ENCODE peak calls at places on chromosomes 6 and 20, in four cellular contexts. One of them, this sample, is unnamed.
A peak's percentile ranks its signal among the peaks of the same experiment; 100 is the strongest.

GRCh38 chr20:62156592-62157386 is 13.2 kb downstream of the SS18L1 start:
- DNase-seq in K562: peak; percentile 80
- DNase-seq in A549: peak; percentile 59
- DNase-seq in GM12878: no peak
- DNase-seq in this sample: peak; percentile 78

GRCh38 chr6:55668625-55669024 is 89.6 kb upstream of the HMGCLL1 start:
- DNase-seq in K562: no peak
- DNase-seq in A549: no peak
- DNase-seq in GM12878: no peak
- DNase-seq in this sample: no peak

GRCh38 chr6:113858067-113858604 is 991 bp downstream of the MARCKS start:
- DNase-seq in K562: no peak
- DNase-seq in A549: peak; percentile 38
- DNase-seq in GM12878: no peak
- DNase-seq in this sample: no peak

GRCh38 chr20:32110173-32110704 is 725 bp downstream of the TM9SF4 start:
- DNase-seq in K562: no peak
- DNase-seq in A549: no peak
- DNase-seq in GM12878: no peak
- DNase-seq in this sample: no peak

GRCh38 chr6:162344935-162345599 is 382.5 kb downstream of the PRKN start:
- DNase-seq in K562: no peak
- DNase-seq in A549: no peak
- DNase-seq in GM12878: no peak
- DNase-seq in this sample: no peak

GRCh38 chr6:112618796-112619195 is 271.7 kb downstream of the RFPL4B start:
- DNase-seq in K562: peak; percentile 18
- DNase-seq in A549: no peak
- DNase-seq in GM12878: no peak
- DNase-seq in this sample: no peak

GRCh38 chr6:12605888-12606345 is 110.7 kb upstream of the PHACTR1 start:
- DNase-seq in K562: peak; percentile 75
- DNase-seq in A549: peak; percentile 83
- DNase-seq in GM12878: peak; percentile 90
- DNase-seq in this sample: peak; percentile 72

GRCh38 chr6:43076093-43076927 is at the start of gene PTK7:
- DNase-seq in K562: peak; percentile 62
- DNase-seq in A549: peak; percentile 28
- DNase-seq in GM12878: no peak
- DNase-seq in this sample: peak; percentile 74

GRCh38 chr6:37004044-37004984 is 1.1 kb upstream of the FGD2 start:
- DNase-seq in K562: no peak
- DNase-seq in A549: no peak
- DNase-seq in GM12878: no peak
- DNase-seq in this sample: no peak

GRCh38 chr6:3520541-3521220 is 63.8 kb upstream of the SLC22A23 start:
- DNase-seq in K562: no peak
- DNase-seq in A549: no peak
- DNase-seq in GM12878: no peak
- DNase-seq in this sample: no peak

GRCh38 chr6:1984346-1984994 is 260.9 kb downstream of the GMDS start:
- DNase-seq in K562: no peak
- DNase-seq in A549: no peak
- DNase-seq in GM12878: no peak
- DNase-seq in this sample: no peak

GRCh38 chr20:43949741-43950618 is 35.3 kb downstream of the TOX2 start:
- DNase-seq in K562: peak; percentile 41
- DNase-seq in A549: no peak
- DNase-seq in GM12878: peak; percentile 66
- DNase-seq in this sample: no peak
- TF ChIP-seq POLR2AphosphoS2 in K562: no peak
- TF ChIP-seq POLR2AphosphoS2 in A549: no peak
- TF ChIP-seq POLR2AphosphoS2 in GM12878: no peak
- TF ChIP-seq POLR2AphosphoS2 in this sample: no peak

DNA sequence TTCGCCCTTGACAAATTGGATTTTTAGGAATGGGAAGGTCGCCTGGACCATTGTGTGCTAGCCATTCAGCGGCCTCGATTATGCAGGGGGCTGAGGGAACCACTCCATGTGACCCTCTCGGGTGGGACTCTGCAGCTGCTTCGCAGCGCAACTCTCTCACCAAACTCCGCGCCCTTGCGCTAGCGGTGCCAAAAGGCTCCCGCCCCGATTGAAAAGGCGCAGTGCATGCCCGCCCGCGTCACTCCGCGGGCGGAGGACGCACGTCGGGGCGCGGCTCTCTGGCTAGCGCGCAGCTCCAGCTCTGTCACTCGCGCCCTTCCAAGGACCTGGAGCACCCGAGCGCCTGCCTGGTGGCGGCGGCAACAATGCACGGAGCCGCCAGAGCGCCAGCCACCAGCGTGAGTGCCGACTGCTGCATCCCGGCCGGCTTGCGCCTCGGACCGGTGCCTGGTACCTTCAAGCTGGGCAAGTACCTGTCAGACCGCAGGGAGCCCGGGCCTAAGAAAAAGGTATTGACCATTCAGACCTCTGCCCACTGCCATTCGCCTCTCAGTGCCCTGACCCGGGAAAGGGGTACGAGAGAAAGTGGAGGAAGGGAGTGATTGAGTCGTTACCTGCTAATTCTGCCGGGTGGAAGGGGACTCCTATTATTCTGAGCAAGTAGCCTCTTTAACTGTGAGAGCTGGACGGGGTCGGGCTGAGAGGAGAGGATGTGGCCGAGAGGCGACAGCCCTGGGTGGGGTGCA is at the start of gene PRDM13:
- DNase-seq in K562: no peak
- DNase-seq in A549: no peak
- DNase-seq in GM12878: no peak
- DNase-seq in this sample: no peak
- TF ChIP-seq POLR2AphosphoS2 in K562: no peak
- TF ChIP-seq POLR2AphosphoS2 in A549: no peak
- TF ChIP-seq POLR2AphosphoS2 in GM12878: no peak
- TF ChIP-seq POLR2AphosphoS2 in this sample: no peak

DNA sequence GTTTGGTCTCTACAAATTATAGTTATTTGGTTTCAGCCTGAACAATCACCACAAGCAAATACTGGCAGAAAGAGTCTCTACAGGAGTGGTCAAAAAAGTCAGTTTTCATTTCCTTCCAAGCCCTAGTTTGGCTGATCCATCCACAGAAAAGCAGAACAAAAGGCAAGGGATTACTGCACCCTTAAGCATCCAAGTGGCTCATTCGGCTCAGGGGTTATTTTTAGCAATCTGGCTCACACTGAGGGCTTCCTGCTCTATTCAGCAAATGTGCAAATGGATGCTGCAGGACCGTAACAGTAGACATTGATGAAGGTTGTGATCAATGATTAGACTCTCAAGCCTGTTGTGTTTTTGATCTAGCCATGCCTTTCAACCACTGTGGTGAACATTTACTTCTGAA is 62.2 kb upstream of the FABP7 start:
- DNase-seq in K562: no peak
- DNase-seq in A549: no peak
- DNase-seq in GM12878: no peak
- DNase-seq in this sample: no peak
- TF ChIP-seq POLR2AphosphoS2 in K562: no peak
- TF ChIP-seq POLR2AphosphoS2 in A549: no peak
- TF ChIP-seq POLR2AphosphoS2 in GM12878: no peak
- TF ChIP-seq POLR2AphosphoS2 in this sample: no peak

GRCh38 chr6:166764473-166765233 is 137.6 kb upstream of the RPS6KA2 start:
- DNase-seq in K562: no peak
- DNase-seq in A549: no peak
- DNase-seq in GM12878: no peak
- DNase-seq in this sample: no peak
- TF ChIP-seq POLR2AphosphoS2 in K562: no peak
- TF ChIP-seq POLR2AphosphoS2 in A549: no peak
- TF ChIP-seq POLR2AphosphoS2 in GM12878: no peak
- TF ChIP-seq POLR2AphosphoS2 in this sample: no peak

GRCh38 chr20:41668057-41668749 is 50.0 kb upstream of the CHD6 start:
- DNase-seq in K562: no peak
- DNase-seq in A549: no peak
- DNase-seq in GM12878: no peak
- DNase-seq in this sample: no peak

GRCh38 chr20:41669708-41670263 is 51.6 kb upstream of the CHD6 start:
- DNase-seq in K562: peak; percentile 84
- DNase-seq in A549: no peak
- DNase-seq in GM12878: no peak
- DNase-seq in this sample: no peak

DNA sequence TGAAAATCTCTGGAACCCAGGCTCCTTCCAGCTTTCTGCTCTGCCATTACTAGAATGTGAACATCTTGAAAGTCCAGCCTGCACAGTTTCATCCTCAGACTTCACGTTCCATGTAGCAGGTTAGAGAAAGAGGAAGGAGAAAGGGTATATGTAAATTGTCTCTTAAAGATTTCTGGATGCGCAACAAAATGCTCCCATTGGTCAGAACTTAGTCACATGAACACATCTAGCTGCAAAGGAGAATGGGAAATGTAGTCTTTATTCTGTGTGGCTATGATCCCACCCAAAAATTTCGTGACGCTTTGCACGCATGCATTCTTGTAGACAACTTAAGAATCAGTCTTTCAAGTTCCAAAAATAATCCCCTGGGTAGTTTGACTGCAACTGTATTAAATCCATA is 46.4 kb upstream of the CHD6 start:
- DNase-seq in K562: peak; percentile 75
- DNase-seq in A549: peak; percentile 59
- DNase-seq in GM12878: peak; percentile 59
- DNase-seq in this sample: peak; percentile 22
- TF ChIP-seq POLR2AphosphoS2 in K562: no peak
- TF ChIP-seq POLR2AphosphoS2 in A549: no peak
- TF ChIP-seq POLR2AphosphoS2 in GM12878: no peak
- TF ChIP-seq POLR2AphosphoS2 in this sample: no peak

GRCh38 chr6:158383057-158383456 is 70.8 kb downstream of the TULP4 start:
- DNase-seq in K562: no peak
- DNase-seq in A549: no peak
- DNase-seq in GM12878: no peak
- DNase-seq in this sample: no peak

GRCh38 chr6:158387036-158387435 is 74.8 kb downstream of the TULP4 start:
- DNase-seq in K562: peak; percentile 14
- DNase-seq in A549: peak; percentile 27
- DNase-seq in GM12878: no peak
- DNase-seq in this sample: peak; percentile 46

GRCh38 chr6:158382491-158382890 is 70.2 kb downstream of the TULP4 start:
- DNase-seq in K562: no peak
- DNase-seq in A549: no peak
- DNase-seq in GM12878: no peak
- DNase-seq in this sample: no peak

GRCh38 chr6:158383542-158383941 is 71.3 kb downstream of the TULP4 start:
- DNase-seq in K562: no peak
- DNase-seq in A549: no peak
- DNase-seq in GM12878: no peak
- DNase-seq in this sample: no peak

GRCh38 chr6:158384671-158385110 is 72.4 kb downstream of the TULP4 start:
- DNase-seq in K562: no peak
- DNase-seq in A549: no peak
- DNase-seq in GM12878: no peak
- DNase-seq in this sample: no peak
- TF ChIP-seq POLR2AphosphoS2 in K562: no peak
- TF ChIP-seq POLR2AphosphoS2 in A549: no peak
- TF ChIP-seq POLR2AphosphoS2 in GM12878: no peak
- TF ChIP-seq POLR2AphosphoS2 in this sample: no peak

GRCh38 chr6:167113047-167113446 is 9.8 kb upstream of the CCR6 start:
- DNase-seq in K562: no peak
- DNase-seq in A549: no peak
- DNase-seq in GM12878: peak; percentile 85
- DNase-seq in this sample: no peak

GRCh38 chr6:167115054-167115453 is 7.8 kb upstream of the CCR6 start:
- DNase-seq in K562: no peak
- DNase-seq in A549: no peak
- DNase-seq in GM12878: no peak
- DNase-seq in this sample: no peak

GRCh38 chr6:167116109-167116837 is 6.6 kb upstream of the CCR6 start:
- DNase-seq in K562: no peak
- DNase-seq in A549: no peak
- DNase-seq in GM12878: no peak
- DNase-seq in this sample: no peak

GRCh38 chr6:167112421-167112820 is 10.5 kb upstream of the CCR6 start:
- DNase-seq in K562: no peak
- DNase-seq in A549: no peak
- DNase-seq in GM12878: no peak
- DNase-seq in this sample: no peak

DNA sequence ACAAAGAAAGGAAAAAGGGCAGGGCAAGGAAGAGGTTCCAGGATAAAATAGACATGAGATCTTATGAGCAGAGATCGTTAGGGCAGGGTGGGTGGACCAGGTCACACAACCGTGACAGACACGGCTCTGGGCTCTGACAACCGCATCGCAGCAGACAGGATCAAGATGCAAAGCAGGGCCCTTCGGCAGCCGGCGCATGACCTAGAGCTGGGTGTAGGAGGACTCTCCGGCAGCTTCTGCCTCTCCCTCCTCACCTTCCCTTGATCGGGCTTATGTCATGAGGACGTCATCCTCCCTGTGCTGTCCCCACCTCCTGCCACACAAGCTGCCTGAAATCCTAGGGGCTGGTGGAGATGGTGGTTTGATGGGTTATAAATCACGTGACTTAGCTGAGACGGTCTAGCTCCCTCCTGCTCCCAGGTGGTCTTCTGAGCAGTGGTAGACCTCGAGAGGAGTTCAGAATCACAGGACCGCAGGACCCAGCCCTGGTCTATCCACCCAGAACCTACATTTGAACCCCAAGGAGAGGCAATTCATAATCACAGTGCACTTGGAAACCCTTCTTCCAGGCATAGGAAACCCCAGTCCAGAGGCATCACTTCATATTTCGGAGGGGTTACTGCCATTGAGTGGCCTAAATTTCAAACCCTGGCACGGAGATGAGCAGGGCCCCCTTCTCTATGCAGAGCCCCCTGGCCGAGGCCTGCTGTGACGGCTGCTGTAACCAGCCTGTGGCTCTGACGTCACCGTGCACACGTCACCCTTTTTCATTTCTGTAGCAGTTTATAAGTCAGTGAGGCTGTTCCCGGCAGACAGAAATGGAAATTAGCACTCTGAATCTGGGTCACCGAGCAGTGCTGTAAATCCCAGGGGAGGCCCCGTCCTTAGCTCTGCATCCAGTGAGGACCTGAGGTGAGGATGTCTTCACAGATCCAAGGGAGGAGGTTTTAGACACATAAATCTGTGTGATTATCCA is 8.7 kb upstream of the CCR6 start:
- DNase-seq in K562: no peak
- DNase-seq in A549: no peak
- DNase-seq in GM12878: peak; percentile 93
- DNase-seq in this sample: no peak
- TF ChIP-seq POLR2AphosphoS2 in K562: no peak
- TF ChIP-seq POLR2AphosphoS2 in A549: no peak
- TF ChIP-seq POLR2AphosphoS2 in GM12878: peak; percentile 66
- TF ChIP-seq POLR2AphosphoS2 in this sample: no peak